ENCODE peak calls at places on chromosomes 11 and 22, in four cellular contexts. U is BE2C, B is kidney, C is fibroblast of villous mesenchyme. S is an unnamed sample.

GRCh38 chr11:65436412-65437032 is 13.9 kb downstream of the NEAT1 start:
- DNase-seq in B (peak; percentile 46), C (peak; percentile 71), U (no peak), S (no peak)

GRCh38 chr11:82960000-82960778 is 58.7 kb downstream of the DDIAS start:
- DNase-seq in U (no peak), C (no peak), B (no peak), S (no peak)

GRCh38 chr11:557328-558132 is 3.0 kb downstream of the LMNTD2 start:
- DNase-seq in U (no peak), C (no peak), B (peak; percentile 71), S (no peak)

GRCh38 chr22:35330258-35330861 is 30.7 kb downstream of the TOM1 start:
- DNase-seq in U (peak; percentile 46), C (peak; percentile 97), B (peak; percentile 93), S (no peak)

GRCh38 chr11:75311858-75312288 is 39.6 kb downstream of the ARRB1 start:
- DNase-seq in B (peak; percentile 89), U (peak; percentile 75), C (peak; percentile 60), S (no peak)

GRCh38 chr11:64100782-64101358 is 65.0 kb downstream of the MACROD1 start:
- DNase-seq in B (no peak), U (no peak), C (no peak), S (no peak)

GRCh38 chr11:9530020-9530628 is 43.3 kb upstream of the WEE1 start:
- DNase-seq in B (no peak), C (no peak), U (no peak), S (no peak)

GRCh38 chr11:67558084-67558772 is 25.4 kb upstream of the GSTP1 start:
- DNase-seq in B (peak; percentile 90), U (no peak), C (no peak), S (no peak)

GRCh38 chr11:1776944-1777715 is 13.4 kb upstream of the CTSD start:
- DNase-seq in U (no peak), C (no peak), B (no peak), S (no peak)

GRCh38 chr11:2481253-2481652 is 36.4 kb downstream of the KCNQ1 start:
- DNase-seq in U (no peak), C (no peak), B (no peak), S (no peak)

GRCh38 chr22:18998998-18999397 is 62.9 kb upstream of the PRODH start:
- DNase-seq in B (no peak), U (no peak), C (no peak), S (no peak)

GRCh38 chr11:843818-844692 is 1.4 kb downstream of the TSPAN4 start:
- DNase-seq in U (no peak), C (peak; percentile 95), B (peak; percentile 98), S (no peak)

GRCh38 chr11:35962373-35963138 is 18.7 kb downstream of the LDLRAD3 start:
- DNase-seq in C (peak; percentile 12), U (no peak), B (no peak), S (no peak)

GRCh38 chr11:65851083-65851579 is 6.8 kb downstream of the CFL1 start:
- DNase-seq in C (no peak), U (no peak), B (no peak), S (no peak)

GRCh38 chr22:47215851-47216250 is 453.4 kb downstream of the TBC1D22A start:
- DNase-seq in C (no peak), U (no peak), B (no peak), S (no peak)

GRCh38 chr22:36155702-36156101 is 4.9 kb downstream of the APOL3 start:
- DNase-seq in U (no peak), C (peak; percentile 52), B (peak; percentile 87), S (no peak)

GRCh38 chr11:117898059-117898458 is 21.6 kb upstream of the FXYD6 start:
- DNase-seq in C (no peak), U (no peak), B (no peak), S (no peak)

GRCh38 chr11:76149713-76150112 is 56.6 kb downstream of the WNT11 start:
- DNase-seq in C (no peak), B (no peak), U (no peak), S (no peak)

GRCh38 chr11:68040957-68041591 is 2.2 kb downstream of the TCIRG1 start:
- DNase-seq in B (peak; percentile 82), C (no peak), U (peak; percentile 19), S (peak; percentile 90)

GRCh38 chr11:47980093-47980906 is at the start of gene PTPRJ:
- DNase-seq in B (peak; percentile 89), C (peak; percentile 57), U (peak; percentile 25), S (peak; percentile 93)

GRCh38 chr11:3854660-3854976 is 846 bp upstream of the STIM1 start:
- DNase-seq in U (no peak), C (no peak), B (no peak), S (no peak)

GRCh38 chr22:48703265-48703941 is 1124.3 kb downstream of the BRD1 start:
- DNase-seq in B (peak; percentile 59), C (no peak), U (no peak), S (peak; percentile 77)

GRCh38 chr11:3223932-3224729 is 5.5 kb upstream of the MRGPRG start:
- DNase-seq in U (peak; percentile 2), B (no peak), C (no peak), S (no peak)

GRCh38 chr22:38696606-38697005 is 4.1 kb downstream of the JOSD1 start:
- DNase-seq in B (no peak), U (no peak), C (peak; percentile 68), S (no peak)

GRCh38 chr11:119709638-119710346 is 19.2 kb downstream of the NECTIN1 start:
- DNase-seq in C (peak; percentile 61), B (no peak), U (peak; percentile 77), S (no peak)

GRCh38 chr11:67572747-67573419 is 10.7 kb upstream of the GSTP1 start:
- DNase-seq in U (peak; percentile 80), C (peak; percentile 56), B (no peak), S (no peak)

GRCh38 chr11:68312117-68312779 is at the start of gene LRP5:
- DNase-seq in B (no peak), C (no peak), U (peak; percentile 58), S (no peak)

GRCh38 chr22:46972256-46972655 is 209.8 kb downstream of the TBC1D22A start:
- DNase-seq in C (no peak), B (peak; percentile 72), U (no peak), S (no peak)

GRCh38 chr11:43578346-43579170 is 102.0 kb upstream of the HSD17B12 start:
- DNase-seq in C (peak; percentile 13), B (no peak), U (no peak), S (no peak)

DNA sequence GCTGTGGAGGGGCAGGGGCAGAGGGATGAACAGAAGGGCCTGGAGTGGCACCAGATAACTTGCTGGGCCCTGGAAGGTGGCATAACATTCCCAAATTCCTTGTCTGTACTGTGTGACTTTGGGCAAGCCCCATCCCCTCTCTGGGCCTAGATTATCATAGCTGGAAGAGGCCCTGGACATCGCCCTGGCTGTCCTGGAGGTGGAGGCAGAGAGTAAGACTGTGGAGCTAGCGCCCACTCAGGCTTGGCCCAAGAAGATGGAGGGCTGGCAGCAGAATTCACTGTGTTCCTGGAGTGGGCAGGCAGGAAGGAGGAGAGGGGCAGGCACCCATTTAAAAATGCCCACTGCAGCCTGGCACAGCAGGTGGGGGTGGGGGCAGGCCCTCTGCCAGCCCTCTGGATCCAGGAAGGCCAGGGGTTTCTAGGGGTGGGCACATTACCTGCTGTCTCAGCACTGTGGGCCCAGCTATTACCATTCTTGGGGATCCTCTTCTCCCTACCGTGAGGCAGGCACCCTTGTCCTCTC is 22.6 kb downstream of the ARHGEF17 start:
- DNase-seq in C (peak; percentile 63), U (peak; percentile 60), B (no peak), S (no peak)
- TF ChIP-seq CTCF in C (peak; percentile 68), U (peak; percentile 61), B (peak; percentile 26), S (peak; percentile 70)

DNA sequence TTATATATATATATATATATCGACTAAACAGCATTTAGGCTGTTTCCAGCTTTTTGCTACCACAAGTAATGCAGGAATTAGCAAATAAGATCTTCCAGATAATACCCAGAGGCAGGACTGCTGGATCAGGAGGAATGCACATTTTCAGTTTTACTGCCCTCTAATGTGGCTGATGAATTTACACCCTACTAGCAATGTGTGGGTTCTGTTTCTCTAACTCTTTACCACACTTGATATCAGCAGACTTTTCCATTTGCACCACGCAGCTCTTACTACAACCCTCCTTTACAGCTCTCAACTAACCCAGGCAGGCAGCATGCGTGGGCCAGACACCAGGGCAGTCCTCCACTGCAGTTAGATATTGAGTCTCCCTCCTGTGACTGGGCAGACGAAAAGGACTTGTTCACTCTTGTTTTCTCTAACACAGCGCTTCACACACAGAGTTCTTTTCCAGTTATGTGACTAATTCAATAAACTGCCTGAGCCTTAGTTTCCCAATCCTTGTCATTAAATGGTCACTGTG is 67.7 kb downstream of the IGLL5 start:
- DNase-seq in U (no peak), C (no peak), B (no peak), S (no peak)
- TF ChIP-seq CTCF in U (no peak), C (no peak), B (no peak), S (no peak)

DNA sequence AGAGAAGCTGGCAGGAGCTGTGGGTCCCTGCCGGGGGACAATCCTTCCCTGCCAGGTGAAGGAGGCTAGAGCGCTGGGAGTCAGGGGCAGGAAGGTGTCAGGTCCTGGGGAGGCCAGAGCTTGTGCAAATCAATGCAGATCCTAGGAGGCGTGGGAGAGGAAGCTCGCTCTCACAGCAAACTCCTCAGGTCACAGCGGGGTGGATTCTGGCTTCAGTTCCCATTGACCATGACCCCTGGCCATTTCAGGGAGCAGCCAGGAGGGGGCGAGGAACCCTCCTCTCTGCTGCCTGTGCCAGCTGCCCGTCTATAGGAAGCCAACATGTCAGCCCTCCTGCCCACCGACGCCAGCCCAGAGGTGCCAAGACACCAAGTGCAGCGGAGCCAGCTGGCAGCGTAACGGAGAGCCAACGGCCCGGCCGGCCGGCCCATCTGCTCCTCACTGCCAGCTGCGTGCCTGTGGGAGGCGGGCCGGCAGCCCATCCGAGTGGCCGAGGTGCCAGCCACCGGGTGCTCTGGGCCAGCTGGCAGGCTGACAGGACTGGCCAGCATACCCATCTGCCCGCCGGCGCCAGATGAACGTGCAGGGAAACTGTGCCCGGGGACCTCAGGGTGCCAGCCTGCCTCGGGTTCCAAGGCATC is 374.9 kb downstream of the MIAT start:
- DNase-seq in B (peak; percentile 62), C (no peak), U (peak; percentile 60), S (no peak)
- TF ChIP-seq CTCF in B (no peak), C (peak; percentile 37), U (peak; percentile 78), S (peak; percentile 42)

DNA sequence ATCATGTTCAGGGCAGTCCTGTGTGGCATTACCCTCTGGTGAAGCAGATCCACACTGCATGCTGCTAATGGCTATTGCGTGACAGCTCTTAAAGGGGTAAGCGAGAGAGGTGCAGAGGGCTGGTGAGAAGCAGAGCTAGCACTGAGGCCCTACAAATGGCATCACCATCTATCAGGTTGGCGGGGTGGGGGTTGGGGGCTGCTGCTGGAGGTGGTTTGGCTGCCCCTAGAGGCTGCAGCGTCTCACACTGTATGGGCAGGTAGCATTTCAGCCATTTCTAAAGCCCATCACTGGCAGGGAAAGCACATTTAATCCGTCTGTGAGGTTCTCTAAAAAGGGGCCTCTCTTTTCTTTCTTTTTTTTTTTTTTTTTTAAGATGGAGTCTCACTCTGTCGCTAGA is 16.8 kb upstream of the TMA7B start:
- DNase-seq in C (no peak), B (no peak), U (peak; percentile 30), S (no peak)
- TF ChIP-seq CTCF in C (no peak), B (no peak), U (peak; percentile 29), S (no peak)

DNA sequence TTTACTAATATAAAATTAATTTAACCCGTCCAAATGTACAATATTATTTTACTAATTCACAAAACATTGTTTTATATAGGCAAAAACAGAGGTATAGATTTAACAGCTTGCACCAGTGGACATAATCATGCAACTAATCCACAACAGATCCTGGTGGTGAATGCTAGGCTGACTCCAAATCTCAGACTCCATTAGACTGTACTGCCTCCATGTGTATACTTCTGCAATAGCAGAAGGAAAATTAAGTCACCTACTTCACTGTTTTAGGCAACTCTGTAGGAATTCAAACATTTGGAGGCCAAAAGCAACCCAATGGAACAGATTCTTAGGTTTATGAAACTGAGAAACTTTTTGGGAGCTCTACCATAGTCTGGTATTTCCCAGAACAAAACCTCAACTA is 30.0 kb upstream of the RAB39A start:
- DNase-seq in U (no peak), C (peak; percentile 47), B (no peak), S (no peak)
- TF ChIP-seq CTCF in U (peak; percentile 70), C (peak; percentile 62), B (peak; percentile 33), S (peak; percentile 78)

GRCh38 chr11:61671527-61671926 is 8.7 kb upstream of the DAGLA start:
- DNase-seq in B (no peak), C (no peak), U (no peak), S (no peak)
- TF ChIP-seq CTCF in B (no peak), C (peak; percentile 45), U (peak; percentile 53), S (peak; percentile 61)

S was measured in chondrocyte.